ENCODE peak calls at places on chromosomes 11 and 22, in seven cellular contexts. V, Y, U, B, F, J and K are unnamed samples.

GRCh38 chr11:131109256-131109655 is 193.0 kb upstream of the SNX19 start:
- DNase-seq in J (no peak), V (peak; percentile 71), F (no peak), U (no peak), Y (peak; percentile 3), B (no peak), K (no peak)

GRCh38 chr11:2742201-2742600 is 42.4 kb upstream of the KCNQ1OT1 start:
- DNase-seq in F (peak; percentile 59), U (no peak), V (no peak), J (no peak), Y (no peak), B (no peak), K (no peak)

GRCh38 chr11:108498816-108499408 is 728 bp upstream of the POGLUT3 start:
- DNase-seq in V (no peak), U (peak; percentile 20), F (no peak), J (no peak), Y (no peak), B (no peak), K (no peak)

GRCh38 chr11:17445240-17445795 is 31.3 kb downstream of the ABCC8 start:
- DNase-seq in Y (no peak), V (no peak), U (no peak), B (no peak), J (no peak), F (no peak), K (no peak)

GRCh38 chr11:69335461-69336386 is 41.8 kb downstream of the MYEOV start:
- DNase-seq in F (peak; percentile 73), V (no peak), Y (no peak), J (no peak), B (no peak), U (no peak), K (no peak)

GRCh38 chr11:118792642-118793124 is 1.7 kb upstream of the DDX6 start:
- DNase-seq in F (no peak), Y (peak; percentile 38), V (peak; percentile 66), J (peak; percentile 86), B (no peak), U (peak; percentile 72), K (peak; percentile 33)

GRCh38 chr22:27668828-27669797 is 132.4 kb downstream of the MN1 start:
- DNase-seq in V (no peak), J (peak; percentile 58), U (no peak), Y (no peak), F (peak; percentile 94), B (no peak), K (no peak)

GRCh38 chr22:42270178-42270511 is 308 bp downstream of the TCF20 start:
- DNase-seq in V (no peak), Y (no peak), F (no peak), B (no peak), U (peak; percentile 31), J (no peak), K (peak; percentile 25)

GRCh38 chr22:20652130-20652529 is 121.8 kb upstream of the SERPIND1 start:
- DNase-seq in U (no peak), V (no peak), B (no peak), J (no peak), F (no peak), Y (no peak), K (no peak)

GRCh38 chr11:116792869-116793475 is 1.3 kb upstream of the APOA5 start:
- DNase-seq in Y (no peak), B (no peak), J (no peak), V (peak; percentile 79), F (no peak), U (no peak), K (no peak)

GRCh38 chr11:68659158-68659921 is 25.0 kb upstream of the GAL start:
- DNase-seq in Y (peak; percentile 81), J (peak; percentile 55), V (peak; percentile 87), U (no peak), F (no peak), B (peak; percentile 62), K (no peak)

GRCh38 chr22:27183474-27183873 is 526.1 kb downstream of the MIAT start:
- DNase-seq in V (no peak), B (peak; percentile 6), U (no peak), F (no peak), J (no peak), Y (no peak), K (no peak)

GRCh38 chr22:32803020-32803758 is 1.7 kb downstream of the TIMP3 start:
- DNase-seq in V (peak; percentile 79), F (no peak), J (no peak), B (peak; percentile 56), Y (no peak), U (no peak), K (no peak)

GRCh38 chr11:66467034-66467659 is 442 bp downstream of the PELI3 start:
- DNase-seq in F (no peak), B (peak; percentile 93), V (no peak), Y (no peak), U (peak; percentile 49), J (peak; percentile 73), K (peak; percentile 49)

GRCh38 chr11:17156283-17156682 is 51.5 kb downstream of the PIK3C2A start:
- DNase-seq in U (no peak), B (no peak), J (no peak), F (no peak), V (no peak), Y (no peak), K (no peak)

GRCh38 chr11:34606326-34607120 is 14.4 kb upstream of the EHF start:
- DNase-seq in Y (no peak), J (no peak), U (no peak), F (no peak), V (no peak), B (no peak), K (no peak)

GRCh38 chr11:30585892-30586250 is 282 bp downstream of the MPPED2 start:
- DNase-seq in J (no peak), Y (no peak), U (peak; percentile 23), F (no peak), B (peak; percentile 87), V (no peak), K (no peak)

GRCh38 chr11:120304526-120304925 is 20.6 kb upstream of the TLCD5 start:
- DNase-seq in B (no peak), V (no peak), F (no peak), Y (no peak), J (peak; percentile 19), U (no peak), K (no peak)

GRCh38 chr11:120307476-120307875 is 17.6 kb upstream of the TLCD5 start:
- DNase-seq in F (no peak), Y (no peak), U (no peak), B (no peak), V (no peak), J (no peak), K (no peak)

GRCh38 chr11:120308081-120308480 is 17.0 kb upstream of the TLCD5 start:
- DNase-seq in V (no peak), B (no peak), J (no peak), U (no peak), F (no peak), Y (no peak), K (no peak)

GRCh38 chr11:120305286-120305685 is 19.8 kb upstream of the TLCD5 start:
- DNase-seq in U (no peak), J (no peak), Y (no peak), B (no peak), V (no peak), F (no peak), K (no peak)

DNA sequence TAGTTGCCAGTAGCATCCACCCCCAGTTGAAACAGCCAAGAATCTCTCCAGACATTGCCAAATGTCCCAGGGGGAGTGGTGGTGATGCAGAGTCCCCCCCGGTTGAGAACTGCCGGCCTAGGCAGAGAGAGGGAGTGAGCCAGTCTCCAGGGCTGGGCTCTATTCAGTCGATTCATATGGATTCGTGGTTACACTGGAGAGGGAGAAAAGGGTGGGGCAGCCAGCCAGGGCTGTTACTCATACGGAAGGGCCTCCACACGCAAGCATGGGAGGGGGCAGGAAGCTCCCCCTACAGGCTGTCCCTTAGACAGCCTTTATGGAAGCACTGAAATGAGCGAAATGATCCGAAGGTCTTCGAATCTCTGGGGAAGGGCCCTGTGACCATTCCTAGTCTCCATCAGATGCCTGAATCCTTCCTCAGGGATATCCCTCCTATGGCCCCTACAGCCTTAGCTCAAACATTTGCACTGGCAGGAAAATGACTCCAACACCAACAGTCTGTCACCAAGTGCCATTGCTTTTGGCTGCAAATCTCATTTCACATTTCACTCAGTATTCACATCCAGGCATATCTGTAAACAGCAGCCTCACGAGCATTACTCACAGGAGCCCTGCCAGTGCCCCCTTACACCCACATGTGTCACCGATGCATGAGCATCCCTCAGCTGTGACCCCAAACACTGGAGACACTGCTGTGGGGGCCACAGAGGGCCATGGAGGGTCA is 18.4 kb upstream of the TLCD5 start:
- DNase-seq in Y (peak; percentile 71), J (peak; percentile 31), B (no peak), U (no peak), V (peak; percentile 88), F (no peak), K (no peak)
- TF ChIP-seq CTCF in Y (peak; percentile 77), J (no peak), B (no peak), U (no peak), V (peak; percentile 81), F (peak; percentile 75), K (peak; percentile 40)

DNA sequence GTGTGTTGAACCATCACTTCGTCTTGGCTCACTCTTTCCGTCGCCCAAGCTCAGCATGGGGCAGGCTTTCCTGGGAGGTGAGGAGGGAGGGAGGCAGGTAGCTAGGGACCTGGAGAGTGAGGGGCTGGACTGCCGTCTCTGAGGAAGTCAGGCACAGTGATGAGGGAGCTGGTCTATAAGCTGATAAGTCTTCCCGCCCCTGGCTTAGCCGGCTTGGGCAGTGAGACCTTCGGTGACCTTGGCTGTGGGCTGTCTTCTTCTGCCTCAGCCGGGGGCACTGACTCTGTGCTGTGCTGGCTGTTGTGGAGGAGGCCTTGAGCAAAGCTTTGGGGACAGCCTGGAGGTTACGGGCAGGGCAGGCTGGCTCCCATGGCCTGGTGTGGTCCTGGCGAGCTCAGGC is 18.7 kb downstream of the GNAZ start:
- DNase-seq in J (no peak), F (no peak), Y (no peak), B (no peak), U (no peak), V (no peak), K (no peak)
- TF ChIP-seq CTCF in J (no peak), F (no peak), Y (no peak), B (no peak), U (no peak), V (no peak), K (no peak)

GRCh38 chr11:78643676-78644056 is 69.0 kb upstream of the NARS2 start:
- DNase-seq in B (no peak), U (no peak), Y (no peak), J (no peak), F (no peak), V (no peak), K (no peak)

GRCh38 chr11:78647266-78647915 is 72.7 kb upstream of the NARS2 start:
- DNase-seq in V (no peak), F (no peak), U (no peak), B (no peak), J (no peak), Y (no peak), K (no peak)

GRCh38 chr11:78646564-78647185 is 72.0 kb upstream of the NARS2 start:
- DNase-seq in F (no peak), B (no peak), V (peak; percentile 13), J (peak; percentile 54), Y (no peak), U (peak; percentile 69), K (peak; percentile 38)

GRCh38 chr11:78642979-78643675 is 68.5 kb upstream of the NARS2 start:
- DNase-seq in Y (no peak), F (no peak), U (no peak), J (no peak), B (no peak), V (no peak), K (no peak)

GRCh38 chr11:78645226-78646202 is 70.8 kb upstream of the NARS2 start:
- DNase-seq in B (no peak), U (peak; percentile 81), F (no peak), J (peak; percentile 58), V (peak; percentile 39), Y (peak; percentile 35), K (peak; percentile 78)
- TF ChIP-seq CTCF in B (peak; percentile 82), U (peak; percentile 93), F (peak; percentile 99), J (peak; percentile 89), V (peak; percentile 99), Y (peak; percentile 87), K (peak; percentile 97)

GRCh38 chr22:38467904-38468760 is at the start of gene KDELR3:
- DNase-seq in B (peak; percentile 94), J (peak; percentile 40), V (peak; percentile 48), Y (no peak), U (peak; percentile 60), F (no peak), K (no peak)
- TF ChIP-seq CTCF in B (peak; percentile 15), J (no peak), V (peak; percentile 63), Y (peak; percentile 12), U (no peak), F (peak; percentile 73), K (peak; percentile 51)